ENCODE peak calls at places on chromosomes 11 and 22, in seven cellular contexts. S is stimulated activated CD4-positive, alpha-beta T cell treated with anti-CD3 and anti-CD28 coated beads, Interleukin-2, amount 100 ng/mL, for 48 hours; D is HEK293T; W is activated naive CD8-positive, alpha-beta T cell treated with anti-CD3 and anti-CD28 coated beads for 36 hours; B is A172; F is effector CD4-positive, alpha-beta T cell; K is M059J. L is an unnamed sample.

GRCh38 chr11:69943506-69943905 is 124.3 kb upstream of the FGF3 start:
- DNase-seq in K (no peak), D (no peak), B (no peak), S (no peak), W (no peak), F (no peak), L (no peak)

GRCh38 chr11:116275634-116276033 is 497.2 kb downstream of the BUD13 start:
- DNase-seq in F (no peak), K (peak; percentile 73), S (no peak), W (no peak), B (peak; percentile 20), D (no peak), L (no peak)

GRCh38 chr11:19499999-19500398 is 212.6 kb upstream of the NAV2 start:
- DNase-seq in F (no peak), K (no peak), S (no peak), B (no peak), D (no peak), W (no peak), L (no peak)

GRCh38 chr11:91608662-91609061 is 616.0 kb upstream of the FAT3 start:
- DNase-seq in F (no peak), K (no peak), S (no peak), D (no peak), W (no peak), B (no peak), L (no peak)

GRCh38 chr11:133082453-133082781 is 449.9 kb downstream of the OPCML start:
- DNase-seq in B (no peak), F (no peak), W (peak; percentile 5), K (no peak), S (no peak), D (no peak), L (no peak)

GRCh38 chr11:104772806-104773241 is 125.4 kb downstream of the CASP12 start:
- DNase-seq in K (peak; percentile 82), S (no peak), D (no peak), F (no peak), W (no peak), B (peak; percentile 84), L (no peak)

GRCh38 chr11:74388678-74389327 is 9.4 kb downstream of the PGM2L1 start:
- DNase-seq in K (peak; percentile 74), W (peak; percentile 58), B (peak; percentile 66), D (peak; percentile 34), F (peak; percentile 71), S (peak; percentile 62), L (no peak)

GRCh38 chr11:69127091-69127850 is 28.5 kb upstream of the SMIM38 start:
- DNase-seq in S (no peak), B (no peak), W (no peak), F (no peak), K (no peak), D (no peak), L (no peak)

GRCh38 chr22:19764636-19765476 is 4.3 kb downstream of the TBX1 start:
- DNase-seq in K (no peak), S (no peak), B (no peak), F (no peak), W (no peak), D (no peak), L (no peak)